ENCODE peak calls at places on chromosomes 4 and X, in five cellular contexts. S is adipocyte; B is ascending aorta; R is CD8-positive, alpha-beta memory T cell; Z is tibial artery. T is an unnamed sample.

GRCh38 chr4:90543419-90544170 is 416.4 kb downstream of the CCSER1 start:
- DNase-seq in S (no peak), B (no peak), R (no peak), Z (no peak), T (no peak)

GRCh38 chrX:123648028-123648810 is 84.6 kb downstream of the THOC2 start:
- DNase-seq in S (peak; percentile 27), B (no peak), R (no peak), Z (no peak), T (peak; percentile 19)

GRCh38 chrX:18545771-18546170 is 120.4 kb downstream of the CDKL5 start:
- DNase-seq in S (no peak), B (no peak), R (no peak), Z (no peak), T (no peak)

GRCh38 chr4:48315728-48316630 is 25.4 kb upstream of the SLAIN2 start:
- DNase-seq in S (peak; percentile 80), B (no peak), R (peak; percentile 16), Z (no peak), T (peak; percentile 48)

GRCh38 chr4:94744830-94745229 is 12.9 kb upstream of the BMPR1B start:
- DNase-seq in S (no peak), B (no peak), R (no peak), Z (no peak), T (no peak)

GRCh38 chr4:41538887-41539498 is 1.0 kb downstream of the LIMCH1 start:
- DNase-seq in S (no peak), B (no peak), R (no peak), Z (no peak), T (no peak)

GRCh38 chr4:174865418-174865985 is 36.5 kb upstream of the GLRA3 start:
- DNase-seq in S (no peak), B (no peak), R (no peak), Z (no peak), T (no peak)

GRCh38 chr4:33780952-33781655 is 2463.2 kb downstream of the ARAP2 start:
- DNase-seq in S (peak; percentile 30), B (no peak), R (no peak), Z (no peak), T (no peak)

GRCh38 chrX:10859353-10859752 is 239.0 kb upstream of the MID1 start:
- DNase-seq in S (no peak), B (no peak), R (no peak), Z (no peak), T (no peak)

GRCh38 chr4:186132577-186133277 is 28.2 kb downstream of the FAM149A start:
- DNase-seq in S (peak; percentile 60), B (no peak), R (no peak), Z (no peak), T (no peak)

GRCh38 chr4:186131935-186132334 is 27.4 kb downstream of the FAM149A start:
- DNase-seq in S (no peak), B (no peak), R (no peak), Z (no peak), T (no peak)

GRCh38 chr4:186134254-186134653 is 29.8 kb downstream of the FAM149A start:
- DNase-seq in S (no peak), B (no peak), R (no peak), Z (no peak), T (no peak)

DNA sequence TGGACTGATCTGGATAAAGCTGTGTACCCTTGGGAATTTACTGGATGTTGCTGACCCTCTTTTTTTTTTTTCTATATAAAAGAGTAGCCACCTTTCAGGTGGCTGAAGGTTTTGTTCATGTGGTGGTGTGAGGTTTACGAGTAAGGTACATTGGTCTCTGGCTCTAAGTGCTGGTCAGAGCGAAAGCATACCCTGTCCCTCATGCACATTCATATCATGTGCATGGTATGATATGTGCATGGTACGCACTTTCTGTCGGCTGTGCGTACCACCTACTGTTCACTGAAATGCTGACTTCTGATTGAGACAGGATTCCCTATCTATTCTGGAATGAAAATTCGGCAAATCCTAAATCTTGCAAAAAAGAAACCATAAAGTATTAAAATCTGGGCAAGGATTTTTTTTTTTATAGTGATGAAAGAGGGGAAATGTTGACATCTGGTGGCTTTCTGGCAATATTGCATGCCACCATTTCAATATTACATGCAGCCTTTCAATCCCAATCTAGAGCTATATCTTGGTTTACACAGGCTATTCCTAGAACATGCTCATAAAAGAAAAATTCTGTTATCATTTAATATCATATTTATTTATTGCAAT is 32.8 kb downstream of the FAM149A start:
- DNase-seq in S (peak; percentile 77), B (no peak), R (no peak), Z (no peak), T (no peak)
- H3K4me3 ChIP-seq in S (peak overlapping the region; percentile 72), B (peak overlapping the region; percentile 7), R (no peak overlapping the region), Z (peak overlapping the region; percentile 3), T (no peak overlapping the region)

GRCh38 chr4:38529189-38530115 is 134.5 kb upstream of the KLF3 start:
- DNase-seq in S (no peak), B (peak; percentile 17), R (peak; percentile 68), Z (no peak), T (no peak)

GRCh38 chr4:38533024-38533556 is 130.9 kb upstream of the KLF3 start:
- DNase-seq in S (no peak), B (no peak), R (no peak), Z (no peak), T (no peak)

GRCh38 chr4:38534344-38534743 is 129.7 kb upstream of the KLF3 start:
- DNase-seq in S (no peak), B (no peak), R (no peak), Z (no peak), T (no peak)

GRCh38 chr4:38531126-38531737 is 132.8 kb upstream of the KLF3 start:
- DNase-seq in S (peak; percentile 49), B (no peak), R (no peak), Z (no peak), T (no peak)

DNA sequence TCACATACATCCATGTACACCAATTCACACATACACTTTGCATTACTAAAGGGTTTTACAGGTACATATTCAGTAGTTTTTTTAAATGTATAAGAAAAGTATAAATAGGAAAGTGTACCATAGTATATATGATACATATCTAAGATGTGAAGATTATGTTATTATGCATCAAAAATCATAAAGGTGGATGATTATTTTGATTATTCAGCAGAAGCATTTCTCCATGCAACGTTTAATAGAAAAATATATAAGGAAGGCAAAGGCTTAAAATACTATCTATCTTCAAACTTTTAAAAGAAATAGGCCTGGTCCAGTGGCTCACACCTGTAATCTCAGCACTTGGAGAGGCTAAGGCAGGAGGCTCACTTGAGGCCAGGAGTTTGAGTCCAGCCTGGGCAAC is 133.5 kb upstream of the KLF3 start:
- DNase-seq in S (no peak), B (no peak), R (no peak), Z (no peak), T (no peak)
- H3K4me1 ChIP-seq in S (no peaks in the 10 kb centered on the region), B (no peaks in the 10 kb centered on the region), R (peaks cover 25% of the 10 kb centered on the region), Z (no peaks in the 10 kb centered on the region), T (no peaks in the 10 kb centered on the region)

GRCh38 chr4:57113870-57114269 is 3.7 kb upstream of the IGFBP7 start:
- DNase-seq in S (no peak), B (no peak), R (no peak), Z (no peak), T (no peak)

GRCh38 chr4:57110635-57111546 is 706 bp upstream of the IGFBP7 start:
- DNase-seq in S (peak; percentile 78), B (no peak), R (no peak), Z (peak; percentile 66), T (peak; percentile 76)

GRCh38 chr4:57109530-57109846 is 697 bp downstream of the IGFBP7 start:
- DNase-seq in S (peak; percentile 51), B (no peak), R (no peak), Z (no peak), T (peak; percentile 50)

GRCh38 chr4:57114973-57115372 is 4.8 kb upstream of the IGFBP7 start:
- DNase-seq in S (no peak), B (no peak), R (no peak), Z (no peak), T (no peak)

GRCh38 chr4:57109847-57110634 is at the start of gene IGFBP7:
- DNase-seq in S (peak; percentile 84), B (no peak), R (no peak), Z (peak; percentile 69), T (peak; percentile 70)
- H3K27me3 ChIP-seq in S (no peaks in the 10 kb centered on the region), B (no peaks in the 10 kb centered on the region), R (peaks cover 16% of the 10 kb centered on the region), Z (no peaks in the 10 kb centered on the region), T (no peaks in the 10 kb centered on the region)

DNA sequence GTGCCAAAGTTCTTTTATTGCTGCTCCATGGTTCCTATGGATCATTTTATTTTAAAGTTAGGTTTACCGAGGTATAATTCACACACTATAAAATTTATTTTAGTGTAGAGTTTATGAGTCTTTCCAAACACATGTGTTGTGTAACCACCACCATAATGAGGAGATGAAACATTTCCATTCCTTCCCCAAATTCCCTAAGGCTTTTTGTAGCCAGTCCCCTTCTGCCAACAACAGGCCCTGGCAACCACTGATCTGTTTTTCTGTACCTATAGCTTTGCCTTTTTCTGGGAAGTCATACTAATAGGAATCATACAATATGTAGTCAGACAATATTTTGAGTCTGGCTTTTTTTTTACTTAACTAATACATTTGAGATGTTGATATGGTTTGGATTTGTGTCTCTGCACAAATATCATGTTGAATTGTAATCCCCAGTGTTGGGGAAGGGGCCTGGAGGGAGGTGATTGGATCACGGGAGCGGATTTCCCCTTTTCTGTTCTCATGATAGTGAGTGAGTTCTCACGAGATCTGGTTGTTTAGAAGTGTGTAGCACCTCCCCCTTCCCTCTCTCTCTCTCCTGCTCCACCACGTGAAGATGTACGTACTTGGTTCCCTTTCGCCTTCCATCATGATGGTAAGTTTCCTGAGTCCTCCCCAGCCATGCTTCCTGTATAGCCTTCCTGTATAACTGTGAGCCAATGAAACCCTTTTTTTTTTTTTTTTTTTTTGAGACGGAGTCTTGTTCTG is 59.6 kb upstream of the DHX15 start:
- DNase-seq in S (peak; percentile 23), B (no peak), R (no peak), Z (no peak), T (no peak)
- H3K4me3 ChIP-seq in S (no peak overlapping the region), B (no peak overlapping the region), R (no peak overlapping the region), Z (no peak overlapping the region), T (no peak overlapping the region)

GRCh38 chr4:16111533-16111932 is 27.7 kb upstream of the PROM1 start:
- DNase-seq in S (no peak), B (no peak), R (no peak), Z (no peak), T (no peak)
- H3K4me1 ChIP-seq in S (no peaks in the 10 kb centered on the region), B (no peaks in the 10 kb centered on the region), R (no peaks in the 10 kb centered on the region), Z (no peaks in the 10 kb centered on the region), T (no peaks in the 10 kb centered on the region)